ENCODE peak calls at places on chromosomes 11 and 22, in nine cellular contexts. H is fibroblast of lung, X is epithelial cell of esophagus, T is activated B cell treated with CpG ODN at 0.5 μM for 24 hours, Y is cardiac muscle cell, K is tibial nerve, V is suprapubic skin, Q is colonic mucosa, W is cardiac fibroblast. E is an unnamed sample.

GRCh38 chr11:104897891-104898684 is at the start of gene CASP12:
- DNase-seq in W (peak), T (no peak), H (peak), X (no peak), Y (peak), K (no peak), V (no peak), Q (no peak), E (no peak)

GRCh38 chr11:118921929-118922744 is 3.6 kb downstream of the BCL9L start:
- DNase-seq in K (no peak), W (peak), H (peak), Y (peak), Q (peak), T (no peak), V (no peak), X (peak), E (peak)

GRCh38 chr22:31244044-31244942 is 32.2 kb downstream of the LIMK2 start:
- DNase-seq in V (no peak), K (no peak), Y (peak), X (peak), Q (no peak), W (peak), H (peak), T (no peak), E (peak)

GRCh38 chr11:11697796-11698195 is 76.0 kb upstream of the GALNT18 start:
- DNase-seq in Q (no peak), K (no peak), X (no peak), H (no peak), W (no peak), T (no peak), V (no peak), Y (no peak), E (no peak)

GRCh38 chr22:30444632-30445437 is 19.3 kb downstream of the MTFP1 start:
- DNase-seq in H (peak), Q (peak), X (peak), Y (peak), K (peak), T (no peak), V (no peak), W (peak), E (peak)

GRCh38 chr11:73320786-73321325 is 12.8 kb downstream of the ARHGEF17 start:
- DNase-seq in K (no peak), W (peak), X (peak), T (no peak), Q (no peak), V (no peak), H (peak), Y (peak), E (peak)

GRCh38 chr11:130609121-130610035 is 160.9 kb downstream of the ADAMTS15 start:
- DNase-seq in V (peak), X (peak), Q (peak), K (peak), Y (peak), T (no peak), H (peak), W (peak), E (no peak)

GRCh38 chr11:469684-470667 is 19.9 kb downstream of the PTDSS2 start:
- DNase-seq in Q (peak), K (peak), V (peak), T (no peak), X (peak), W (peak), Y (peak), H (peak), E (peak)

GRCh38 chr22:46574993-46575914 is 37.8 kb upstream of the CELSR1 start:
- DNase-seq in K (peak), T (no peak), W (peak), H (no peak), V (no peak), Y (peak), X (peak), Q (peak), E (no peak)

GRCh38 chr22:24146190-24146616 is 35.1 kb upstream of the SUSD2 start:
- DNase-seq in K (peak), H (peak), X (peak), Y (peak), Q (peak), V (no peak), W (peak), T (no peak), E (peak)

GRCh38 chr11:34263462-34264186 is 94.2 kb downstream of the ABTB2 start:
- DNase-seq in H (peak), V (no peak), K (no peak), Q (peak), X (peak), Y (peak), T (no peak), W (peak), E (peak)

GRCh38 chr11:128905345-128906184 is 14.4 kb downstream of the KCNJ5 start:
- DNase-seq in W (peak), Q (peak), V (no peak), X (peak), Y (peak), H (peak), K (no peak), T (peak), E (peak)

GRCh38 chr22:24703101-24703500 is 71.4 kb downstream of the PIWIL3 start:
- DNase-seq in H (peak), Y (peak), Q (peak), X (no peak), K (no peak), W (peak), T (no peak), V (no peak), E (no peak)

GRCh38 chr11:47652070-47652469 is 9.7 kb upstream of the MTCH2 start:
- DNase-seq in H (no peak), K (no peak), Y (no peak), Q (no peak), V (no peak), T (no peak), X (no peak), W (no peak), E (no peak)

GRCh38 chr11:94473177-94473799 is 20.4 kb downstream of the MRE11 start:
- DNase-seq in W (no peak), K (no peak), Q (no peak), Y (peak), T (no peak), H (no peak), X (no peak), V (no peak), E (no peak)

GRCh38 chr22:32327596-32328171 is 30.0 kb upstream of the RFPL3 start:
- DNase-seq in K (no peak), Q (no peak), X (no peak), Y (no peak), H (no peak), T (no peak), W (no peak), V (no peak), E (no peak)

GRCh38 chr11:5476184-5476819 is 12.2 kb upstream of the OR52D1 start:
- DNase-seq in Q (peak), W (peak), H (peak), X (peak), T (no peak), K (peak), V (no peak), Y (peak), E (peak)

GRCh38 chr11:46223252-46223513 is 54.3 kb upstream of the CREB3L1 start:
- DNase-seq in V (no peak), W (no peak), X (no peak), H (no peak), K (no peak), Q (no peak), Y (no peak), T (no peak), E (no peak)

GRCh38 chr11:56841210-56841810 is 92.8 kb upstream of the OR9G4 start:
- DNase-seq in V (no peak), Q (peak), H (peak), K (peak), X (peak), Y (peak), T (no peak), W (peak), E (peak)

GRCh38 chr22:48075604-48076400 is 1313.4 kb downstream of the TBC1D22A start:
- DNase-seq in K (no peak), W (no peak), V (no peak), T (no peak), Y (no peak), X (no peak), Q (no peak), H (no peak), E (no peak)

GRCh38 chr11:47442514-47442913 is 6.4 kb downstream of the RAPSN start:
- DNase-seq in W (no peak), Y (no peak), T (no peak), X (no peak), K (no peak), H (no peak), Q (no peak), V (no peak), E (no peak)

GRCh38 chr22:48746789-48747425 is 1080.8 kb downstream of the BRD1 start:
- DNase-seq in Y (no peak), W (no peak), V (peak), T (no peak), K (no peak), Q (no peak), H (no peak), X (no peak), E (no peak)

GRCh38 chr11:63974259-63975143 is at the start of gene COX8A:
- DNase-seq in V (peak), H (peak), Y (peak), W (peak), K (peak), T (peak), Q (peak), X (peak), E (peak)
- TF ChIP-seq CTCF in V (no peak), H (no peak), Y (no peak), W (no peak), K (no peak), T (no peak), Q (no peak), X (peak), E (peak)

DNA sequence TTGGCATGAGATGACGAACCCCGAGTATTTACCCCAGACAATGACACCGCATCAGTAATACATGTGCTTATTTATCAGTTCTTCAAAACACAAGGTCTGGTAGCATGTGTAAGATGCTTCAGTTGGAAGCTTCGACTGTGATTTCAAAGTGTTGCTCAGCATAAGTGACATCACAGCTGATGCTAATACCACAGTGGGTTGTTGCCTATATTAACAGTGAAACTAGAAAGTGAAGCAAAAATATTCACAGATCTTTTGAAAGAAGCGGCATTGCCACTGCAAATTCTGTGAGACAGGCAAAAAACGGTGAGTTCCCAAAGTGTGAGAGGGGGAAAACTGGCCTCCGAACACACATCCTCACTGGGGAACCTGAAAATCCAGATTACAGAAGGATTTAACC is 18.4 kb upstream of the TTC12 start:
- DNase-seq in Y (no peak), W (no peak), H (no peak), V (no peak), K (no peak), X (no peak), T (no peak), Q (no peak), E (no peak)
- TF ChIP-seq CTCF in Y (no peak), W (no peak), H (no peak), V (no peak), K (no peak), X (no peak), T (no peak), Q (no peak), E (no peak)

GRCh38 chr22:38861170-38861874 is 10.7 kb downstream of the CBX6 start:
- DNase-seq in K (no peak), Y (no peak), W (no peak), V (no peak), T (no peak), Q (no peak), H (no peak), X (no peak), E (peak)
- TF ChIP-seq CTCF in K (no peak), Y (peak), W (peak), V (no peak), T (no peak), Q (no peak), H (peak), X (no peak), E (peak)

DNA sequence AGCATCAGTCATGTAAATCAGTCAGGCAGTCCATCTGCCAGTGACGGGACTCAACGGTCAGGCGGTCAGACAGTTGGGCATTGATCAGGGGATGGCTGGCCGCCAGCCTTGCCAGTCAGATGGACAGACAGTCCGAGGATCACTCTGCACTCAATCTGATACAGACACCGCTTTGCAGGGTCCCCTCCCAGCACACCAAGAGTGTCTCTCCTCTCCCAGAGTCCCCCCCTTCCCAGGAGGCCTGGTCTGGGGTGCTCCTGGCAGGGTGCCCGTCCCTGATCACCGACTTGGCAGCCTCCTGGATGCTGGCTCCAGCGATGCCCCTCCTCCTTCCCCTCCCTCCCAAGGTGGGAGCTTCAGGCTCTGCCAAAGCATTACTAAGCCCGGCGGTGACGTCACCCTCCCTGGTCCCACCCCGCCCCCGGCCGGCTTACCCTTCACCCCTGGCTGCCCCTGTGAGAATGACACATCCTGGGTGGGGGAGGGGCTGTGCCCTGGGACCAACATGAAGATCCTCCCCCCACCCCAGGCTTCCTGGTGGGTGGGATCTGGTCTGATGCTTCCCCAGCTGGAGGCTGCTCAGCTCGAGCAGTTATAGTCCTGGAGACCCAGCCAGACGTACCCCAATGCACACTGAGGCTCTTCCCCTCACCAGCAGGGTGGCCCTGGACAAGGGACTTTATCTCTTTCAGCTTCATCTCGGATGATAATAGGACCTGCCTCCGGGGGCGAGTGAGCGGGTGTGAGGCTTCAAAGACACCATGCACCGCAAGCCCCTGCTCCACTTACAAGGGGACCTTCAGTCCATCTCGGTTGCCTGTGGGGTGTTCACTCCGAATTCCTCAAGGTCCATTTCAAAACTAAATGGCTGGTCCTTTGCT is 69.2 kb downstream of the CD82 start:
- DNase-seq in Q (no peak), T (no peak), Y (peak), K (no peak), H (peak), X (peak), W (peak), V (peak), E (peak)
- TF ChIP-seq CTCF in Q (no peak), T (no peak), Y (no peak), K (no peak), H (no peak), X (no peak), W (no peak), V (no peak), E (no peak)

DNA sequence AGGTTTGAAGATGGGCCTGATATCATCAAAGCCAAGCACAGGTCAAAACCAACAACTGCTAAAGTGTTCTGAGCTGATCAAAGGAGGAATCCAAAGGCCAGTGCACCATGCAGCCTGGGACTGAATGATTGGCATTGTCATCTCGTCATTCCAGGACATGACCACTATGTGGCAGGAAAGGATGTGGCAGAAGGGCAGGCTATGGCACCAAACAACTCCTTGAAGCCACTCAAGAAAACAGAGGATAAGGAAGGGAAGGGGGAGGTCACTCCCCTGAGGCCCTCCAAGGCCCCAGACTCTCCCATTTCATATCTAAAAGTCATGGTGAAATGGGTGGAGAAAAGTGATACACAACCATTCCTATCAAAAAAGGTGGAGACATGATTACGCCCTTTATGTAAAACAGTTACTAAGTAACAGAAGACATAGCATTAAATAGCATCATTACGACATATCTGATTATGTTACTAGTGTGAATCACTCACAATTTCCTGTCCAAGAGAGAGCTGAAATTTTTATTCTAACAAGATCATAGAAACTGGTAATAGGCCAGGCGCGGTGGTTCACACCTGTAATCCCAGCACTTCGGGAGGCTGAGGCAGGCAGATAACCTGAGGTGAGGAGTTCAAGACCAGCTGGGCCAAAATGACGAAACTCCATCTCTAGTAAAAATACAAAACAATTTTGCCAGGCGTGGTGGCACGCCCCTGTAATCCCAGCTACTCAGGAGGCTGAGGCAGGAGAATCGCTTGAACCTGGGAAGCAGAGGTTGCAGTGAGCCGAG is 49.3 kb downstream of the AHNAK start:
- DNase-seq in Q (peak), V (no peak), K (no peak), T (no peak), X (peak), H (peak), W (peak), Y (peak), E (peak)
- TF ChIP-seq CTCF in Q (peak), V (peak), K (peak), T (no peak), X (peak), H (no peak), W (peak), Y (peak), E (peak)

GRCh38 chr11:102832612-102833011 is 10.8 kb downstream of the MMP3 start:
- DNase-seq in W (no peak), H (no peak), X (no peak), T (no peak), Q (no peak), Y (no peak), K (no peak), V (no peak), E (no peak)

GRCh38 chr11:102829671-102830070 is 13.7 kb downstream of the MMP3 start:
- DNase-seq in H (no peak), Y (no peak), T (no peak), V (no peak), Q (no peak), X (peak), K (no peak), W (no peak), E (no peak)

GRCh38 chr11:102831709-102832492 is 11.5 kb downstream of the MMP3 start:
- DNase-seq in V (peak), Q (no peak), Y (peak), H (no peak), T (no peak), W (no peak), X (no peak), K (no peak), E (peak)

GRCh38 chr11:102830328-102830727 is 13.1 kb downstream of the MMP3 start:
- DNase-seq in V (no peak), Y (no peak), W (no peak), Q (no peak), H (no peak), K (no peak), X (peak), T (no peak), E (peak)

GRCh38 chr11:102831128-102831708 is 12.2 kb downstream of the MMP3 start:
- DNase-seq in V (peak), T (no peak), X (peak), H (peak), K (peak), Y (peak), Q (peak), W (peak), E (peak)
- TF ChIP-seq CTCF in V (no peak), T (no peak), X (peak), H (peak), K (peak), Y (peak), Q (peak), W (peak), E (peak)

DNA sequence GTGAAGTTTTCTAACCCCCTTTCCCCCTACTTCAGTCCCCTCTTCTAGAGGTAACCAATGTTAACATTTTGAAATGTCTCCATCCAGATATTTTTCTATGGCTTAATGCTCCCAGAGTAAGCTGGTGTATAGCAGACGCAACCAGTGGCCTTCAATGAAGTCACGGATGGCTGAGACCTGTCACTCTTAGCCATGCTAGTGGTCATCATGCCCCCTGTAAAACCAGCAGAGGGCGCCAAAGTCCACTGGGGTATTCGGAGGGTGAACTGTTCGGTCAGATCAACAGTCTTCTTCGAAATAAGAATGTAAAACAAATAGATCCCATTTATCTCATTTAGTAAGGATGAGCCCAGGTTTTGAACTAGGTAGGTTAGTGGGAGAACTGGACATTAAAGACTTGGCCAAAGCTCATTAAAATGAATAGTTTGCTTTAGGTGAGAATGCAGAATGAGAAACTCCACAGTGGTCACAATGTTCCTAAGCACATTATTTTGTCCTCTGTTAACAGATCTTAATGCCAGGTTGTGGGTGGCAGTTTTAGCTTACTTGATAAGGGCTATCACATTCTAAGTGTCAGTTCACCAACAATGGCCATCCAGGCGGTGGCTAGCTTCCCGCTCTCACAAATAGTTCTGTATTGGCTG is 8.6 kb upstream of the MMP8 start:
- DNase-seq in H (peak), T (no peak), Q (peak), Y (peak), X (peak), W (peak), K (peak), V (no peak), E (peak)
- TF ChIP-seq CTCF in H (peak), T (no peak), Q (peak), Y (peak), X (peak), W (peak), K (peak), V (no peak), E (peak)

GRCh38 chr22:50221410-50222300 is 20.8 kb downstream of the SELENOO start:
- DNase-seq in X (no peak), V (no peak), Y (no peak), W (no peak), H (no peak), Q (no peak), K (no peak), T (no peak), E (no peak)
- TF ChIP-seq CTCF in X (no peak), V (no peak), Y (peak), W (no peak), H (no peak), Q (no peak), K (no peak), T (no peak), E (peak)

DNA sequence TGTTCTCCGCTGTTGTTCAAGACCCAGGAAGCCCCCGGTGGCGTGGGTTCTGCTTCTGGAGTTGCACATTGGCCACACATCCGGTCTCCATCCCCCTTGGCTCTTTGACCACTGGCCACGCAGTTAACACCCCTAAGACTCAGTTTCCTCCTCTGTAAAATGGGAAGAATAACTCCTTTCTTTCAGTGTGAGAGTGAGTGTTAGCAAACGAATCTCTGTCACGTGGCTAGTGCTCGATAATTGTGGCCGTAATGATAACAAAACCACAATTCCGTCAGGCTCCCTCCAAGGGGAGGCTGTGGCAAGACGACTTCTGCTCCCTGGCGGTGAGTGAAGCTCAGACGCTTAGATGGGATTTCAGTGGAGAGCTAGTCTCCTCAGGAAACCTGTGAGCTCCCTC is 315.2 kb upstream of the B3GAT1 start:
- DNase-seq in T (no peak), K (no peak), W (no peak), Y (no peak), H (no peak), X (no peak), V (no peak), Q (no peak), E (no peak)
- TF ChIP-seq CTCF in T (no peak), K (no peak), W (no peak), Y (no peak), H (no peak), X (no peak), V (no peak), Q (no peak), E (no peak)